ENCODE peak calls at places on chromosomes 2 and 18, in seven cellular contexts. H, T, P, E, R, J and B are unnamed samples.

GRCh38 chr2:216195565-216195978 is 86.4 kb downstream of the XRCC5 start:
- DNase-seq in H (no peak), T (no peak), P (no peak), E (no peak), R (no peak), J (peak), B (no peak)

GRCh38 chr2:223835701-223836532 is 1.5 kb downstream of the AP1S3 start:
- DNase-seq in H (no peak), T (peak), P (peak), E (no peak), R (peak), J (no peak), B (no peak)

GRCh38 chr2:88638743-88639142 is 11.5 kb upstream of the EIF2AK3 start:
- DNase-seq in H (no peak), T (peak), P (peak), E (no peak), R (no peak), J (no peak), B (no peak)

GRCh38 chr2:101960903-101961286 is 30.9 kb upstream of the IL1R2 start:
- DNase-seq in H (no peak), T (no peak), P (no peak), E (no peak), R (no peak), J (no peak), B (no peak)

GRCh38 chr18:48308027-48308635 is 101.1 kb downstream of the ZBTB7C start:
- DNase-seq in H (no peak), T (no peak), P (no peak), E (no peak), R (no peak), J (no peak), B (no peak)

GRCh38 chr2:84924173-84925106 is 19.0 kb downstream of the TMSB10 start:
- DNase-seq in H (no peak), T (peak), P (peak), E (peak), R (peak), J (peak), B (peak)

GRCh38 chr2:168179592-168179991 is 67.8 kb downstream of the STK39 start:
- DNase-seq in H (no peak), T (no peak), P (no peak), E (no peak), R (no peak), J (no peak), B (no peak)

GRCh38 chr18:9631814-9632496 is 17.6 kb upstream of the PPP4R1 start:
- DNase-seq in H (no peak), T (no peak), P (no peak), E (peak), R (no peak), J (peak), B (peak)

GRCh38 chr2:75614062-75614710 is 32.4 kb upstream of the MRPL19 start:
- DNase-seq in H (no peak), T (no peak), P (no peak), E (no peak), R (no peak), J (no peak), B (no peak)

GRCh38 chr18:22667616-22668422 is 250.1 kb upstream of the CTAGE1 start:
- DNase-seq in H (no peak), T (no peak), P (no peak), E (peak), R (peak), J (peak), B (peak)

GRCh38 chr2:39142012-39142346 is 21.1 kb upstream of the SOS1 start:
- DNase-seq in H (no peak), T (no peak), P (no peak), E (no peak), R (no peak), J (no peak), B (no peak)

GRCh38 chr2:150371066-150371812 is 116.2 kb downstream of the RND3 start:
- DNase-seq in H (no peak), T (no peak), P (no peak), E (no peak), R (no peak), J (no peak), B (no peak)